ENCODE peak calls at places on chromosomes 4 and X, in ten cellular contexts. S is HepG2; K is RWPE1; U is NCI-H774; G is NCI-H1092; M is caudate nucleus; V is T-helper 17 cell; D is NCI-H1417 treated with DMSO at 0.1 percent for 48 hours; Y is adipocyte; W is CD4-positive, alpha-beta T cell. E is an unnamed sample.

GRCh38 chr4:76147454-76148141 is 599 bp downstream of the NUP54 start:
- DNase-seq in U (peak), K (peak), S (peak), W (no peak), M (no peak), Y (peak), V (peak), D (no peak), G (peak), E (peak)

GRCh38 chrX:11398139-11398538 is 104.9 kb downstream of the AMELX start:
- DNase-seq in W (no peak), U (no peak), G (no peak), M (no peak), Y (no peak), K (no peak), S (no peak), V (no peak), D (no peak), E (no peak)

GRCh38 chr4:88661724-88662123 is 35.9 kb downstream of the NAP1L5 start:
- DNase-seq in Y (peak), G (no peak), D (no peak), U (no peak), S (no peak), W (no peak), K (peak), V (no peak), M (no peak), E (no peak)

GRCh38 chrX:21934414-21934813 is 6.1 kb upstream of the SMS start:
- DNase-seq in M (no peak), K (no peak), U (no peak), D (no peak), W (no peak), V (no peak), G (no peak), Y (no peak), S (no peak), E (no peak)

GRCh38 chr4:145531193-145531592 is 49.5 kb downstream of the SMAD1 start:
- DNase-seq in W (no peak), S (no peak), K (no peak), Y (no peak), V (no peak), D (no peak), G (no peak), M (no peak), U (no peak), E (peak)

GRCh38 chrX:23403849-23404248 is 69.2 kb downstream of the PTCHD1 start:
- DNase-seq in S (no peak), Y (no peak), K (no peak), U (no peak), W (no peak), M (no peak), G (no peak), V (no peak), D (no peak), E (no peak)

GRCh38 chr4:58807843-58808605 is 1697.8 kb upstream of the IGFBP7 start:
- DNase-seq in Y (no peak), W (no peak), M (no peak), K (no peak), V (no peak), U (no peak), S (no peak), G (no peak), D (no peak), E (no peak)

GRCh38 chrX:69072486-69073006 is 92.7 kb downstream of the PJA1 start:
- DNase-seq in K (no peak), D (no peak), G (no peak), S (no peak), U (no peak), M (no peak), V (no peak), Y (no peak), W (no peak), E (no peak)

GRCh38 chrX:131988236-131988635 is 34.9 kb upstream of the STK26 start:
- DNase-seq in U (no peak), G (no peak), S (no peak), Y (no peak), W (no peak), K (no peak), D (no peak), V (no peak), M (no peak), E (no peak)

GRCh38 chr4:154741877-154742851 is 1.6 kb upstream of the LRAT start:
- DNase-seq in W (no peak), V (no peak), U (no peak), S (no peak), Y (peak), M (no peak), K (no peak), G (no peak), D (no peak), E (no peak)

GRCh38 chr4:143701365-143701764 is 890 bp upstream of the FREM3 start:
- DNase-seq in M (no peak), W (no peak), K (no peak), Y (no peak), D (no peak), V (no peak), S (no peak), U (no peak), G (no peak), E (no peak)

GRCh38 chr4:152707632-152708031 is 27.8 kb upstream of the TMEM154 start:
- DNase-seq in K (no peak), W (no peak), S (no peak), V (no peak), M (no peak), Y (no peak), G (no peak), D (no peak), U (no peak), E (no peak)

GRCh38 chr4:84264652-84265051 is 234.4 kb downstream of the NKX6-1 start:
- DNase-seq in U (no peak), V (no peak), M (no peak), W (no peak), G (no peak), D (no peak), K (no peak), S (no peak), Y (no peak), E (no peak)

GRCh38 chr4:89111833-89112563 is 665 bp downstream of the TIGD2 start:
- DNase-seq in K (peak), G (no peak), D (no peak), W (no peak), V (no peak), U (no peak), S (peak), Y (peak), M (no peak), E (no peak)

GRCh38 chr4:10403633-10404445 is 53.4 kb downstream of the ZNF518B start:
- DNase-seq in K (peak), Y (peak), W (no peak), D (peak), V (no peak), M (no peak), S (peak), G (peak), U (peak), E (peak)

GRCh38 chr4:5711479-5712184 is 631 bp downstream of the EVC start:
- DNase-seq in M (no peak), Y (peak), V (no peak), S (peak), K (no peak), U (no peak), D (no peak), W (no peak), G (no peak), E (no peak)

GRCh38 chr4:25981749-25982148 is 67.7 kb downstream of the SMIM20 start:
- DNase-seq in W (no peak), K (no peak), D (no peak), V (no peak), S (no peak), G (no peak), Y (no peak), U (no peak), M (no peak), E (no peak)

GRCh38 chrX:51894697-51895336 is 1.4 kb downstream of the MAGED1 start:
- DNase-seq in K (no peak), Y (peak), V (no peak), U (no peak), M (peak), S (no peak), D (no peak), G (peak), W (no peak), E (no peak)

GRCh38 chr4:147479817-147480216 is 1.1 kb upstream of the EDNRA start:
- DNase-seq in K (no peak), V (no peak), U (no peak), Y (peak), D (no peak), W (no peak), S (no peak), G (no peak), M (no peak), E (no peak)

GRCh38 chr4:163482197-163482596 is 8.6 kb upstream of the TKTL2 start:
- DNase-seq in V (no peak), U (no peak), W (no peak), S (no peak), K (no peak), M (no peak), D (no peak), G (no peak), Y (no peak), E (no peak)

GRCh38 chr4:14528921-14529320 is 473.4 kb upstream of the CPEB2 start:
- DNase-seq in W (no peak), S (no peak), M (no peak), K (no peak), D (no peak), Y (peak), G (no peak), V (no peak), U (no peak), E (no peak)

GRCh38 chr4:31187979-31188378 is 467.8 kb downstream of the PCDH7 start:
- DNase-seq in Y (peak), G (no peak), S (no peak), V (no peak), U (no peak), M (no peak), K (no peak), W (no peak), D (no peak), E (no peak)

GRCh38 chr4:47217884-47218283 is 186.5 kb downstream of the GABRB1 start:
- DNase-seq in U (no peak), Y (no peak), G (no peak), V (no peak), W (no peak), K (no peak), M (no peak), D (no peak), S (no peak), E (no peak)

GRCh38 chr4:103019319-103020124 is at the start of gene SLC9B1:
- DNase-seq in Y (peak), U (peak), W (peak), S (peak), D (peak), V (peak), K (peak), M (peak), G (peak), E (peak)

E was measured in frontal cortex.